ENCODE peak calls at places on chromosomes 5 and 9, in seven cellular contexts. V is prostate gland, K is stomach, I is breast epithelium, M is esophagus muscularis mucosa, L is transverse colon, Y is GM12878. T is an unnamed sample.

GRCh38 chr9:134435527-134436355 is 109.5 kb downstream of the RXRA start:
- DNase-seq in V (no peak), K (no peak), I (no peak), M (no peak), L (no peak), Y (no peak), T (no peak)

GRCh38 chr5:657570-657969 is 35.6 kb downstream of the TPPP start:
- DNase-seq in V (no peak), K (no peak), I (peak; percentile 15), M (no peak), L (no peak), Y (no peak), T (peak; percentile 43)

GRCh38 chr5:77734885-77735284 is 41.3 kb downstream of the TBCA start:
- DNase-seq in V (no peak), K (no peak), I (no peak), M (no peak), L (no peak), Y (no peak), T (no peak)

GRCh38 chr5:120568716-120569115 is 104.6 kb downstream of the PRR16 start:
- DNase-seq in V (no peak), K (no peak), I (no peak), M (no peak), L (no peak), Y (no peak), T (no peak)

GRCh38 chr5:115393239-115393638 is 96.8 kb upstream of the CCDC112 start:
- DNase-seq in V (no peak), K (no peak), I (no peak), M (peak; percentile 45), L (no peak), Y (no peak), T (no peak)

GRCh38 chr9:8751531-8751930 is 952.0 kb upstream of the DMAC1 start:
- DNase-seq in V (no peak), K (no peak), I (no peak), M (no peak), L (no peak), Y (no peak), T (no peak)

GRCh38 chr5:164237531-164237930 is 732.1 kb downstream of the MAT2B start:
- DNase-seq in V (no peak), K (no peak), I (no peak), M (no peak), L (no peak), Y (no peak), T (no peak)

GRCh38 chr5:9453480-9454011 is 92.3 kb downstream of the SEMA5A start:
- DNase-seq in V (no peak), K (no peak), I (no peak), M (peak; percentile 60), L (no peak), Y (no peak), T (no peak)

GRCh38 chr5:66814146-66814991 is 218.2 kb downstream of the MAST4 start:
- DNase-seq in V (peak; percentile 51), K (no peak), I (no peak), M (no peak), L (peak; percentile 37), Y (peak; percentile 5), T (no peak)

GRCh38 chr5:157855404-157855994 is 3.4 kb downstream of the CLINT1 start:
- DNase-seq in V (peak; percentile 32), K (peak; percentile 60), I (no peak), M (no peak), L (peak; percentile 63), Y (no peak), T (peak; percentile 67)

GRCh38 chr5:96565843-96566242 is 96.3 kb upstream of the CAST start:
- DNase-seq in V (no peak), K (no peak), I (no peak), M (no peak), L (no peak), Y (no peak), T (no peak)

GRCh38 chr5:15440434-15440833 is 59.5 kb upstream of the FBXL7 start:
- DNase-seq in V (no peak), K (no peak), I (no peak), M (no peak), L (no peak), Y (no peak), T (no peak)

GRCh38 chr9:84207443-84208032 is 133.0 kb downstream of the SLC28A3 start:
- DNase-seq in V (no peak), K (no peak), I (no peak), M (no peak), L (no peak), Y (no peak), T (no peak)

GRCh38 chr5:165616550-165617430 is 2111.4 kb downstream of the MAT2B start:
- DNase-seq in V (no peak), K (no peak), I (no peak), M (no peak), L (no peak), Y (no peak), T (no peak)

GRCh38 chr5:97077246-97077645 is 65.2 kb downstream of the LIX1 start:
- DNase-seq in V (no peak), K (no peak), I (no peak), M (peak; percentile 37), L (no peak), Y (no peak), T (no peak)

GRCh38 chr5:67543704-67544103 is 347.1 kb upstream of the CD180 start:
- DNase-seq in V (no peak), K (no peak), I (no peak), M (no peak), L (no peak), Y (no peak), T (no peak)

GRCh38 chr5:131810510-131811249 is 13.9 kb upstream of the FNIP1 start:
- DNase-seq in V (no peak), K (no peak), I (no peak), M (no peak), L (no peak), Y (no peak), T (no peak)

GRCh38 chr9:20321683-20322082 is 300.6 kb downstream of the MLLT3 start:
- DNase-seq in V (no peak), K (no peak), I (no peak), M (peak; percentile 55), L (no peak), Y (no peak), T (no peak)

GRCh38 chr5:149959406-149960236 is 937 bp upstream of the SLC26A2 start:
- DNase-seq in V (no peak), K (no peak), I (no peak), M (no peak), L (no peak), Y (peak; percentile 43), T (no peak)

GRCh38 chr9:81132318-81132717 is 557.0 kb downstream of the TLE1 start:
- DNase-seq in V (no peak), K (no peak), I (no peak), M (no peak), L (no peak), Y (no peak), T (no peak)

GRCh38 chr9:2613730-2614271 is 7.8 kb upstream of the VLDLR start:
- DNase-seq in V (no peak), K (no peak), I (no peak), M (peak; percentile 87), L (no peak), Y (no peak), T (no peak)

GRCh38 chr9:129667850-129668249 is 2.4 kb downstream of the PRRX2 start:
- DNase-seq in V (no peak), K (no peak), I (no peak), M (no peak), L (peak; percentile 22), Y (no peak), T (no peak)

GRCh38 chr5:41524174-41524573 is 13.8 kb upstream of the PLCXD3 start:
- DNase-seq in V (no peak), K (no peak), I (no peak), M (no peak), L (no peak), Y (no peak), T (no peak)

GRCh38 chr5:149044453-149045117 is 18.3 kb downstream of the SH3TC2 start:
- DNase-seq in V (no peak), K (no peak), I (no peak), M (no peak), L (no peak), Y (no peak), T (no peak)

GRCh38 chr5:108093186-108093585 is 288.7 kb downstream of the FBXL17 start:
- DNase-seq in V (no peak), K (no peak), I (no peak), M (no peak), L (no peak), Y (no peak), T (no peak)

GRCh38 chr5:130385619-130386018 is 481.4 kb downstream of the CHSY3 start:
- DNase-seq in V (no peak), K (no peak), I (no peak), M (no peak), L (no peak), Y (no peak), T (no peak)

GRCh38 chr5:130386155-130386554 is 481.9 kb downstream of the CHSY3 start:
- DNase-seq in V (no peak), K (no peak), I (no peak), M (no peak), L (no peak), Y (no peak), T (no peak)
- TF ChIP-seq CTCF in V (no peak), K (no peak), I (no peak), M (no peak), L (no peak), Y (no peak), T (no peak)

GRCh38 chr9:122463828-122464632 is 13.7 kb downstream of the OR1J1 start:
- DNase-seq in V (no peak), K (no peak), I (no peak), M (no peak), L (no peak), Y (peak; percentile 45), T (no peak)
- TF ChIP-seq POLR2A in V (no peak), K (no peak), I (no peak), M (no peak), L (no peak), Y (no peak), T (no peak)

GRCh38 chr5:133968057-133968993 is at the start of gene C5orf15:
- DNase-seq in V (peak; percentile 94), K (peak; percentile 97), I (peak; percentile 92), M (peak; percentile 97), L (peak; percentile 96), Y (peak; percentile 94), T (peak; percentile 98)
- TF ChIP-seq POLR2AphosphoS5 in V (peak; percentile 98), K (peak; percentile 95), I (peak; percentile 85), M (peak; percentile 95), L (peak; percentile 87), Y (peak; percentile 77), T (peak; percentile 91)

GRCh38 chr9:90053027-90053426 is 448.2 kb downstream of the GADD45G start:
- DNase-seq in V (no peak), K (no peak), I (no peak), M (peak; percentile 88), L (no peak), Y (no peak), T (no peak)
- TF ChIP-seq CTCF in V (no peak), K (no peak), I (no peak), M (no peak), L (no peak), Y (peak; percentile 37), T (no peak)

T was measured in sigmoid colon.